ENCODE peak calls at places on chromosome 2, in six cellular contexts. One of them, this sample, is unnamed.
A peak's percentile ranks its signal among the peaks of the same experiment; 100 is the strongest.

GRCh38 chr2:225040862-225041209 is 1.4 kb downstream of the DOCK10 start:
- DNase-seq in kidney epithelial cell: no peak
- DNase-seq in activated T-cell treated with anti-CD3 and anti-CD28 coated beads for 1 hour: no peak
- DNase-seq in cardiac muscle cell: no peak
- DNase-seq in choroid plexus epithelial cell: no peak
- DNase-seq in ovary: peak; percentile 28
- DNase-seq in this sample: peak; percentile 55

GRCh38 chr2:173062806-173063205 is 12.8 kb upstream of the MAP3K20 start:
- DNase-seq in kidney epithelial cell: no peak
- DNase-seq in activated T-cell treated with anti-CD3 and anti-CD28 coated beads for 1 hour: no peak
- DNase-seq in cardiac muscle cell: no peak
- DNase-seq in choroid plexus epithelial cell: no peak
- DNase-seq in ovary: no peak
- DNase-seq in this sample: no peak

GRCh38 chr2:12807907-12808810 is 91.4 kb downstream of the TRIB2 start:
- DNase-seq in kidney epithelial cell: no peak
- DNase-seq in activated T-cell treated with anti-CD3 and anti-CD28 coated beads for 1 hour: no peak
- DNase-seq in cardiac muscle cell: no peak
- DNase-seq in choroid plexus epithelial cell: peak; percentile 38
- DNase-seq in ovary: no peak
- DNase-seq in this sample: no peak

GRCh38 chr2:137199751-137200150 is 434.4 kb downstream of the THSD7B start:
- DNase-seq in kidney epithelial cell: no peak
- DNase-seq in activated T-cell treated with anti-CD3 and anti-CD28 coated beads for 1 hour: no peak
- DNase-seq in cardiac muscle cell: no peak
- DNase-seq in choroid plexus epithelial cell: no peak
- DNase-seq in ovary: no peak
- DNase-seq in this sample: no peak

GRCh38 chr2:234451242-234451641 is 45.6 kb downstream of the ARL4C start:
- DNase-seq in kidney epithelial cell: no peak
- DNase-seq in activated T-cell treated with anti-CD3 and anti-CD28 coated beads for 1 hour: no peak
- DNase-seq in cardiac muscle cell: no peak
- DNase-seq in choroid plexus epithelial cell: no peak
- DNase-seq in ovary: no peak
- DNase-seq in this sample: no peak

GRCh38 chr2:16194530-16194929 is 254.2 kb downstream of the MYCN start:
- DNase-seq in kidney epithelial cell: no peak
- DNase-seq in activated T-cell treated with anti-CD3 and anti-CD28 coated beads for 1 hour: no peak
- DNase-seq in cardiac muscle cell: no peak
- DNase-seq in choroid plexus epithelial cell: no peak
- DNase-seq in ovary: no peak
- DNase-seq in this sample: no peak

GRCh38 chr2:28661589-28662001 is 90.0 kb upstream of the PPP1CB start:
- DNase-seq in kidney epithelial cell: peak; percentile 81
- DNase-seq in activated T-cell treated with anti-CD3 and anti-CD28 coated beads for 1 hour: no peak
- DNase-seq in cardiac muscle cell: no peak
- DNase-seq in choroid plexus epithelial cell: peak; percentile 99
- DNase-seq in ovary: peak; percentile 80
- DNase-seq in this sample: no peak

GRCh38 chr2:10305715-10306114 is 3.0 kb downstream of the HPCAL1 start:
- DNase-seq in kidney epithelial cell: no peak
- DNase-seq in activated T-cell treated with anti-CD3 and anti-CD28 coated beads for 1 hour: no peak
- DNase-seq in cardiac muscle cell: peak; percentile 27
- DNase-seq in choroid plexus epithelial cell: no peak
- DNase-seq in ovary: no peak
- DNase-seq in this sample: peak; percentile 56

GRCh38 chr2:126634273-126634861 is 21.6 kb upstream of the GYPC start:
- DNase-seq in kidney epithelial cell: no peak
- DNase-seq in activated T-cell treated with anti-CD3 and anti-CD28 coated beads for 1 hour: peak; percentile 28
- DNase-seq in cardiac muscle cell: no peak
- DNase-seq in choroid plexus epithelial cell: peak; percentile 54
- DNase-seq in ovary: no peak
- DNase-seq in this sample: peak; percentile 29

GRCh38 chr2:58137221-58137620 is 90.6 kb downstream of the VRK2 start:
- DNase-seq in kidney epithelial cell: peak; percentile 4
- DNase-seq in activated T-cell treated with anti-CD3 and anti-CD28 coated beads for 1 hour: no peak
- DNase-seq in cardiac muscle cell: no peak
- DNase-seq in choroid plexus epithelial cell: peak; percentile 64
- DNase-seq in ovary: no peak
- DNase-seq in this sample: no peak

GRCh38 chr2:141062443-141062842 is 1068.4 kb downstream of the LRP1B start:
- DNase-seq in kidney epithelial cell: no peak
- DNase-seq in activated T-cell treated with anti-CD3 and anti-CD28 coated beads for 1 hour: no peak
- DNase-seq in cardiac muscle cell: peak; percentile 48
- DNase-seq in choroid plexus epithelial cell: no peak
- DNase-seq in ovary: no peak
- DNase-seq in this sample: no peak

GRCh38 chr2:156818944-156819343 is 382.8 kb downstream of the GPD2 start:
- DNase-seq in kidney epithelial cell: no peak
- DNase-seq in activated T-cell treated with anti-CD3 and anti-CD28 coated beads for 1 hour: no peak
- DNase-seq in cardiac muscle cell: no peak
- DNase-seq in choroid plexus epithelial cell: peak; percentile 41
- DNase-seq in ovary: no peak
- DNase-seq in this sample: no peak

GRCh38 chr2:3638456-3638810 is 19.6 kb upstream of the ALLC start:
- DNase-seq in kidney epithelial cell: no peak
- DNase-seq in activated T-cell treated with anti-CD3 and anti-CD28 coated beads for 1 hour: no peak
- DNase-seq in cardiac muscle cell: no peak
- DNase-seq in choroid plexus epithelial cell: no peak
- DNase-seq in ovary: no peak
- DNase-seq in this sample: no peak

GRCh38 chr2:218879881-218880748 is 537 bp upstream of the WNT10A start:
- DNase-seq in kidney epithelial cell: no peak
- DNase-seq in activated T-cell treated with anti-CD3 and anti-CD28 coated beads for 1 hour: peak; percentile 78
- DNase-seq in cardiac muscle cell: no peak
- DNase-seq in choroid plexus epithelial cell: no peak
- DNase-seq in ovary: no peak
- DNase-seq in this sample: peak; percentile 89

GRCh38 chr2:86078801-86079545 is 26.7 kb downstream of the POLR1A start:
- DNase-seq in kidney epithelial cell: no peak
- DNase-seq in activated T-cell treated with anti-CD3 and anti-CD28 coated beads for 1 hour: no peak
- DNase-seq in cardiac muscle cell: peak; percentile 43
- DNase-seq in choroid plexus epithelial cell: peak; percentile 85
- DNase-seq in ovary: peak; percentile 33
- DNase-seq in this sample: peak; percentile 48

GRCh38 chr2:75403991-75404428 is 156.7 kb downstream of the EVA1A start:
- DNase-seq in kidney epithelial cell: peak; percentile 7
- DNase-seq in activated T-cell treated with anti-CD3 and anti-CD28 coated beads for 1 hour: no peak
- DNase-seq in cardiac muscle cell: peak; percentile 63
- DNase-seq in choroid plexus epithelial cell: peak; percentile 77
- DNase-seq in ovary: no peak
- DNase-seq in this sample: peak; percentile 59

GRCh38 chr2:101684313-101684712 is 13.2 kb upstream of the MAP4K4 start:
- DNase-seq in kidney epithelial cell: no peak
- DNase-seq in activated T-cell treated with anti-CD3 and anti-CD28 coated beads for 1 hour: no peak
- DNase-seq in cardiac muscle cell: no peak
- DNase-seq in choroid plexus epithelial cell: no peak
- DNase-seq in ovary: no peak
- DNase-seq in this sample: no peak

GRCh38 chr2:61664190-61664589 is 126.0 kb upstream of the XPO1 start:
- DNase-seq in kidney epithelial cell: no peak
- DNase-seq in activated T-cell treated with anti-CD3 and anti-CD28 coated beads for 1 hour: no peak
- DNase-seq in cardiac muscle cell: no peak
- DNase-seq in choroid plexus epithelial cell: no peak
- DNase-seq in ovary: no peak
- DNase-seq in this sample: no peak

GRCh38 chr2:69961496-69961895 is at the start of gene ASPRV1:
- DNase-seq in kidney epithelial cell: no peak
- DNase-seq in activated T-cell treated with anti-CD3 and anti-CD28 coated beads for 1 hour: no peak
- DNase-seq in cardiac muscle cell: no peak
- DNase-seq in choroid plexus epithelial cell: no peak
- DNase-seq in ovary: no peak
- DNase-seq in this sample: no peak

GRCh38 chr2:12463189-12463588 is 253.5 kb upstream of the TRIB2 start:
- DNase-seq in kidney epithelial cell: no peak
- DNase-seq in activated T-cell treated with anti-CD3 and anti-CD28 coated beads for 1 hour: no peak
- DNase-seq in cardiac muscle cell: no peak
- DNase-seq in choroid plexus epithelial cell: no peak
- DNase-seq in ovary: no peak
- DNase-seq in this sample: no peak

GRCh38 chr2:42492691-42493467 is 903 bp downstream of the KCNG3 start:
- DNase-seq in kidney epithelial cell: no peak
- DNase-seq in activated T-cell treated with anti-CD3 and anti-CD28 coated beads for 1 hour: peak; percentile 9
- DNase-seq in cardiac muscle cell: peak; percentile 36
- DNase-seq in choroid plexus epithelial cell: peak; percentile 18
- DNase-seq in ovary: peak; percentile 34
- DNase-seq in this sample: no peak

GRCh38 chr2:41727711-41728110 is 320.1 kb upstream of the PKDCC start:
- DNase-seq in kidney epithelial cell: no peak
- DNase-seq in activated T-cell treated with anti-CD3 and anti-CD28 coated beads for 1 hour: no peak
- DNase-seq in cardiac muscle cell: no peak
- DNase-seq in choroid plexus epithelial cell: no peak
- DNase-seq in ovary: no peak
- DNase-seq in this sample: no peak

GRCh38 chr2:185215497-185215896 is 523.1 kb upstream of the FSIP2 start:
- DNase-seq in kidney epithelial cell: no peak
- DNase-seq in activated T-cell treated with anti-CD3 and anti-CD28 coated beads for 1 hour: no peak
- DNase-seq in cardiac muscle cell: no peak
- DNase-seq in choroid plexus epithelial cell: no peak
- DNase-seq in ovary: no peak
- DNase-seq in this sample: peak; percentile 0

GRCh38 chr2:43425659-43426058 is 170.2 kb downstream of the THADA start:
- DNase-seq in kidney epithelial cell: no peak
- DNase-seq in activated T-cell treated with anti-CD3 and anti-CD28 coated beads for 1 hour: no peak
- DNase-seq in cardiac muscle cell: no peak
- DNase-seq in choroid plexus epithelial cell: no peak
- DNase-seq in ovary: no peak
- DNase-seq in this sample: peak; percentile 37

GRCh38 chr2:188444106-188444835 is 152.6 kb downstream of the GULP1 start:
- DNase-seq in kidney epithelial cell: no peak
- DNase-seq in activated T-cell treated with anti-CD3 and anti-CD28 coated beads for 1 hour: no peak
- DNase-seq in cardiac muscle cell: no peak
- DNase-seq in choroid plexus epithelial cell: peak; percentile 33
- DNase-seq in ovary: no peak
- DNase-seq in this sample: no peak

This sample was measured in OCI-LY7.